ENCODE peak calls at places on chromosomes 1 and 21, in six cellular contexts. G, Q, Y, W, E and M are unnamed samples.
A peak's percentile ranks its signal among the peaks of the same experiment; 100 is the strongest.

GRCh38 chr1:204077979-204078696 is 5.2 kb downstream of the SOX13 start:
- DNase-seq in G (no peak), Q (no peak), Y (no peak), W (no peak), E (no peak), M (no peak)

GRCh38 chr1:22880174-22880601 is 92.5 kb downstream of the LACTBL1 start:
- DNase-seq in G (no peak), Q (no peak), Y (no peak), W (no peak), E (no peak), M (no peak)

GRCh38 chr1:150718225-150718891 is 2.3 kb downstream of the HORMAD1 start:
- DNase-seq in G (no peak), Q (no peak), Y (no peak), W (no peak), E (no peak), M (no peak)

GRCh38 chr1:76381450-76382108 is 307.0 kb downstream of the ST6GALNAC3 start:
- DNase-seq in G (no peak), Q (no peak), Y (no peak), W (no peak), E (no peak), M (no peak)

GRCh38 chr1:67174716-67175284 is 8.5 kb downstream of the IL23R start:
- DNase-seq in G (no peak), Q (no peak), Y (peak; percentile 14), W (no peak), E (no peak), M (no peak)

GRCh38 chr1:211520641-211521040 is 28.7 kb upstream of the RD3 start:
- DNase-seq in G (no peak), Q (no peak), Y (no peak), W (no peak), E (no peak), M (no peak)

GRCh38 chr1:243293941-243294722 is 38.3 kb downstream of the SDCCAG8 start:
- DNase-seq in G (no peak), Q (no peak), Y (no peak), W (no peak), E (no peak), M (no peak)

GRCh38 chr21:38956791-38957571 is 151.3 kb downstream of the ETS2 start:
- DNase-seq in G (no peak), Q (no peak), Y (no peak), W (peak; percentile 29), E (no peak), M (no peak)

GRCh38 chr1:21384620-21385019 is 55.3 kb upstream of the NBPF3 start:
- DNase-seq in G (no peak), Q (no peak), Y (no peak), W (no peak), E (no peak), M (no peak)

GRCh38 chr1:240946926-240947325 is 335.0 kb upstream of the GREM2 start:
- DNase-seq in G (no peak), Q (no peak), Y (peak; percentile 27), W (no peak), E (peak; percentile 20), M (no peak)

GRCh38 chr21:38609580-38609979 is 111.3 kb upstream of the ERG start:
- DNase-seq in G (no peak), Q (no peak), Y (no peak), W (no peak), E (no peak), M (no peak)

GRCh38 chr1:6660415-6661049 is 35.9 kb downstream of the THAP3 start:
- DNase-seq in G (no peak), Q (no peak), Y (no peak), W (no peak), E (no peak), M (no peak)

GRCh38 chr21:38299651-38300050 is 42.9 kb downstream of the KCNJ15 start:
- DNase-seq in G (no peak), Q (no peak), Y (no peak), W (no peak), E (no peak), M (no peak)

GRCh38 chr1:90561926-90562325 is 155.2 kb downstream of the BARHL2 start:
- DNase-seq in G (no peak), Q (no peak), Y (no peak), W (no peak), E (no peak), M (no peak)